ENCODE peak calls at places on chromosome 7, in eight cellular contexts. I, R, V, C, U, W, S and D are unnamed samples.
A peak's percentile ranks its signal among the peaks of the same experiment; 100 is the strongest.

GRCh38 chr7:68107256-68107655 is 1110.6 kb downstream of the TYW1 start:
- DNase-seq in S (no peak), W (no peak), U (no peak), C (no peak), R (no peak), V (no peak), I (no peak), D (no peak)

GRCh38 chr7:121484089-121484763 is 88.1 kb upstream of the FAM3C start:
- DNase-seq in R (no peak), I (no peak), W (no peak), C (no peak), U (no peak), S (no peak), V (no peak), D (no peak)

GRCh38 chr7:98569606-98570337 is 47.3 kb upstream of the NPTX2 start:
- DNase-seq in R (peak; percentile 49), U (peak; percentile 76), S (no peak), V (no peak), I (no peak), C (no peak), W (peak; percentile 27), D (no peak)

GRCh38 chr7:45687721-45688120 is 113.6 kb downstream of the ADCY1 start:
- DNase-seq in U (no peak), R (no peak), I (peak; percentile 4), C (no peak), W (no peak), S (no peak), V (no peak), D (no peak)

GRCh38 chr7:120731276-120731675 is 126.7 kb downstream of the TSPAN12 start:
- DNase-seq in W (no peak), R (no peak), C (no peak), S (no peak), U (no peak), I (no peak), V (no peak), D (no peak)

GRCh38 chr7:36506820-36507219 is 117.2 kb downstream of the ANLN start:
- DNase-seq in C (peak; percentile 23), V (no peak), U (no peak), W (peak; percentile 40), S (no peak), I (no peak), R (peak; percentile 21), D (no peak)

GRCh38 chr7:129781128-129781855 is 169.8 kb downstream of the NRF1 start:
- DNase-seq in S (no peak), U (no peak), C (no peak), I (no peak), W (no peak), R (no peak), V (no peak), D (no peak)

GRCh38 chr7:27148776-27149641 is 1.4 kb upstream of the HOXA6 start:
- DNase-seq in U (peak; percentile 65), V (no peak), W (no peak), I (peak; percentile 17), R (no peak), C (no peak), S (no peak), D (no peak)

GRCh38 chr7:157476201-157476600 is 139.4 kb downstream of the DNAJB6 start:
- DNase-seq in I (no peak), R (no peak), U (peak; percentile 27), C (no peak), V (no peak), W (no peak), S (peak; percentile 16), D (no peak)

GRCh38 chr7:73425356-73425983 is 8.1 kb upstream of the FZD9 start:
- DNase-seq in V (no peak), S (no peak), U (no peak), W (no peak), I (no peak), R (no peak), C (no peak), D (no peak)

GRCh38 chr7:80415522-80415921 is 96.3 kb downstream of the GNAT3 start:
- DNase-seq in S (no peak), R (no peak), W (no peak), V (no peak), C (peak; percentile 19), U (no peak), I (no peak), D (no peak)

GRCh38 chr7:114086491-114086905 is 167.7 kb upstream of the PPP1R3A start:
- DNase-seq in I (no peak), C (no peak), V (no peak), S (peak; percentile 51), U (peak; percentile 75), R (no peak), W (no peak), D (no peak)

GRCh38 chr7:143382791-143383641 is 1.9 kb downstream of the ZYX start:
- DNase-seq in S (no peak), I (no peak), U (peak; percentile 71), R (no peak), V (no peak), C (no peak), W (no peak), D (no peak)

GRCh38 chr7:79137942-79138341 is 315.5 kb downstream of the MAGI2 start:
- DNase-seq in I (no peak), V (no peak), W (peak; percentile 71), U (no peak), R (peak; percentile 42), S (no peak), C (peak; percentile 79), D (peak; percentile 8)

GRCh38 chr7:20340839-20341238 is 10.1 kb downstream of the ITGB8 start:
- DNase-seq in S (no peak), I (no peak), R (peak; percentile 51), W (peak; percentile 38), V (no peak), C (no peak), U (no peak), D (peak; percentile 80)

GRCh38 chr7:120184866-120185265 is 88.1 kb upstream of the KCND2 start:
- DNase-seq in S (no peak), C (no peak), W (peak; percentile 27), I (no peak), R (no peak), U (no peak), V (no peak), D (no peak)

GRCh38 chr7:94417921-94418320 is 23.2 kb downstream of the COL1A2 start:
- DNase-seq in V (no peak), W (peak; percentile 45), C (peak; percentile 40), R (no peak), U (no peak), I (no peak), S (no peak), D (no peak)

GRCh38 chr7:3482147-3482921 is 181.3 kb downstream of the SDK1 start:
- DNase-seq in V (no peak), I (no peak), S (no peak), U (no peak), R (peak; percentile 78), C (peak; percentile 81), W (peak; percentile 77), D (no peak)

DNA sequence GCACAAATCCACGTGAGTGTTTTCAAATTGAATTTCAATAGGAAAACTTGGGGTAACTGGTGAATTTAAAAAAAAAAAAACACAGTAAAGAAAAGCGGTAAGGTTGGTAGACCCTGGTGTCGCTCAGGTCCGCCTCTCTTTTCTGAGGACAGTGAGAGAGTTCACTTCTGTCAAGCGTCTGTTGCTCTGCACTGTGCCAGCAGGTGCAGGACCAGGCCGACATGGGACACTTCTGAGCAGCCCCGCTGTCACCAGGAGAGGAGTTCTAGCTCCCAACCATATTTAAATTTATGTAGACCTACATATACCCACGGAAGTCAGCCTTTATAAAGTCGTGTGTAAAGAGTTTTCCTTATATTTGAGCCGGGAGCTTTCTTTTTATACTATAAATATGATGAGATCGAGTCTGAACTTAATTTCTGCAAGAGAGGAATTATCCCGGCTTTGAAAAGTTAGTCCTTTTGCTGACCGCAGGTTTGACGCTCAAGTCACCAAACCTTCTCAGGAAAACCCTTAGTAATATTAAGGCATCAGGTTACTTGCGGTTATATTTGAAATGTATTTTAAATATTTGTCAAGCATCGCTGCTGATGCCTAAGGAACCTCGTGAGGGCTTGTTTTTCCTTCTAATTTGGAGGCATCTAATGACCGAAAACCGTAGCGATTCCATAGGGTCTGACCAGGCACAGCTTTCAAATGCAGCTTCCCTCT is 550 bp downstream of the IKZF1 start:
- DNase-seq in S (no peak), V (no peak), R (no peak), U (no peak), C (no peak), W (no peak), I (no peak), D (no peak)
- H3K4me3 ChIP-seq in S (peak overlapping the region; percentile 60), V (peak overlapping the region; percentile 70), R (no peak overlapping the region), U (peak overlapping the region; percentile 47), C (peak overlapping the region; percentile 46), W (no peak overlapping the region), I (no peak overlapping the region), D (no peak overlapping the region)

DNA sequence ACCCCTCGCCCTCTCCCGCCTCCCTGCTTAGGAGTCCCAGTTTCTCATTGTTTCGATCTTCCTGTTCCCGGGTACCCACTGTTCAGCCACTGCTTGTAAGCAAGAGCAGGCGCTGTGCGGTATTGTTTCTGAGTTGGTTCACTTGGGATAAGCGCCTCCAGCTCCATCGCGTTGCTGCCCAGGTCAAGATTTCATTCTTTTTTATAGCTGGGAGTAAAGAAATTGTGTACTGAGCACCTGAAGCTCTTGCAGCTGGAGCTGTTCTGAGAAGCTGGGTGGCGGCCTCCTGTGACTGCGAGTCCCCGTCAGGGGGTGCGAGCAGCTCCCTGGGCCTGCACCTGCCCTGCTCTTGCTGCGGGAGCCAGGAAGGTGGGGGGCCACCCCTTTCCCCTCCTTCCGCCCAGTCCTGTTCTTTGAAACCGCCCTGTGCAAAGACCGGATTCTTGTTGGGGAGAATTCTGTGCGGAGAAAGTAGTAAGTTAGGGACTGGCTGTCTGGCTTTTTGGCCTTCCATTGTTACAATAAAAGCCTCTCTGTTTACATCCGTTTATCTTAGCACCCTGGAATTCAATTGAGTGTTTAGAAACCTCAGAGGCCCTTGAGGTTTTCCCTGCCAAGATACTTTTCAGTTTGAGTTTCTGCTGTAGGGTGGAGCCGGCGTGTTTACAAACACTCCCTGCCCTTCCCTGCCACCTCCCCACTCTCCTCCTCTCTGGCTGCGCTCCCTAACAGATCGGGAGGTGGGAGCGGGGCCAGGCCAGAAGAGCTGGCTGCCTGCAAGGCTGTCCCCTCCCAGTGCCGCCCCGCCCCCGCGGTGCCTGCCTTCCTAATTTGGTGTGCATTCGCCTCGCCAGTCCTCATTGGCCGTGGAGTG is 30.8 kb upstream of the AP5Z1 start:
- DNase-seq in S (peak; percentile 99), V (peak; percentile 86), U (peak; percentile 99), C (peak; percentile 99), R (peak; percentile 100), I (peak; percentile 96), W (peak; percentile 100), D (peak; percentile 98)
- TF ChIP-seq CTCF in S (no peak), V (no peak), U (no peak), C (no peak), R (no peak), I (no peak), W (no peak), D (no peak)

GRCh38 chr7:77648742-77649338 is 47.4 kb upstream of the RSBN1L start:
- DNase-seq in S (no peak), I (no peak), R (no peak), C (no peak), W (no peak), U (no peak), V (no peak), D (no peak)
- H3K4me3 ChIP-seq in S (no peak overlapping the region), I (no peak overlapping the region), R (no peak overlapping the region), C (no peak overlapping the region), W (no peak overlapping the region), U (no peak overlapping the region), V (no peak overlapping the region), D (no peak overlapping the region)

DNA sequence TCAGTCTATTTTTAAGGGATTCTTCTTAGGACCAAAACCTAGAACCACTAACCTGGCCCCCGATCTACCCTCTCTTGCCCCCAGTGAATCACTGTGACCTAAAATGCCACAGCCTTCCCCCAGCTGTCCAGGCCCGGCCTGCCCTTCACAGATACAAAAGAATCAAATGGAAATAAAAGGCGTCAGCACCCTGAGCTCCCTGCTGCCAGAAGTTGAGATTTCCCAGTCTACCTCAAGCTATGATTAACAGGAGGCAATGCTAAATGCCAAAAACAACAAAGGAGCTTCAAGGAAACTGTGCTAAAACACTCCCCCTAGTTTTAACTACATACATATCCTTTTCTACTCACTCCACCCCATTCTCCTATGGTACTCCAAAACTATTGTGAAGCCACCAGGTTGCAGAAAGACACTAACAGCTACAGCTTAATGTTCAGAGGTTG is 67.8 kb downstream of the GSAP start:
- DNase-seq in V (no peak), S (no peak), R (peak; percentile 95), W (peak; percentile 95), I (peak; percentile 39), C (peak; percentile 92), U (peak; percentile 78), D (peak; percentile 30)
- TF ChIP-seq CTCF in V (no peak), S (no peak), R (peak; percentile 27), W (peak; percentile 14), I (no peak), C (peak; percentile 33), U (no peak), D (no peak)